ENCODE peak calls at places on chromosomes 16 and 17, in ten cellular contexts. One of them, this sample, is unnamed. For H3K4me1, the result is how much of the 10 kb centered on the place peaks cover.

GRCh38 chr16:18839555-18839954 is 38.2 kb upstream of the ARL6IP1 start:
- DNase-seq in small intestine: no peak
- DNase-seq in upper lobe of right lung: no peak
- DNase-seq in heart left ventricle: no peak
- DNase-seq in cardiac muscle cell: no peak
- DNase-seq in CD8-positive, alpha-beta T cell: no peak
- DNase-seq in aorta: no peak
- DNase-seq in fibroblast of lung: no peak
- DNase-seq in colonic mucosa: peak
- DNase-seq in MM.1S: no peak
- DNase-seq in this sample: no peak

GRCh38 chr17:2947996-2948550 is 115.3 kb downstream of the OR1D5 start:
- DNase-seq in small intestine: no peak
- DNase-seq in upper lobe of right lung: peak
- DNase-seq in heart left ventricle: no peak
- DNase-seq in cardiac muscle cell: no peak
- DNase-seq in CD8-positive, alpha-beta T cell: no peak
- DNase-seq in aorta: peak
- DNase-seq in fibroblast of lung: no peak
- DNase-seq in colonic mucosa: no peak
- DNase-seq in MM.1S: no peak
- DNase-seq in this sample: no peak

GRCh38 chr17:81621494-81622230 is 15.2 kb downstream of the NPLOC4 start:
- DNase-seq in small intestine: no peak
- DNase-seq in upper lobe of right lung: no peak
- DNase-seq in heart left ventricle: peak
- DNase-seq in cardiac muscle cell: no peak
- DNase-seq in CD8-positive, alpha-beta T cell: no peak
- DNase-seq in aorta: no peak
- DNase-seq in fibroblast of lung: no peak
- DNase-seq in colonic mucosa: no peak
- DNase-seq in MM.1S: no peak
- DNase-seq in this sample: no peak

GRCh38 chr17:40664582-40665333 is at the start of gene KRT222:
- DNase-seq in small intestine: peak
- DNase-seq in upper lobe of right lung: no peak
- DNase-seq in heart left ventricle: no peak
- DNase-seq in cardiac muscle cell: peak
- DNase-seq in CD8-positive, alpha-beta T cell: no peak
- DNase-seq in aorta: no peak
- DNase-seq in fibroblast of lung: no peak
- DNase-seq in colonic mucosa: no peak
- DNase-seq in MM.1S: no peak
- DNase-seq in this sample: no peak

GRCh38 chr17:81397314-81398169 is 2.3 kb downstream of the BAHCC1 start:
- DNase-seq in small intestine: peak
- DNase-seq in upper lobe of right lung: no peak
- DNase-seq in heart left ventricle: no peak
- DNase-seq in cardiac muscle cell: peak
- DNase-seq in CD8-positive, alpha-beta T cell: no peak
- DNase-seq in aorta: no peak
- DNase-seq in fibroblast of lung: peak
- DNase-seq in colonic mucosa: peak
- DNase-seq in MM.1S: no peak
- DNase-seq in this sample: no peak

GRCh38 chr17:14793237-14793636 is 471.9 kb downstream of the PMP22 start:
- DNase-seq in small intestine: no peak
- DNase-seq in upper lobe of right lung: no peak
- DNase-seq in heart left ventricle: no peak
- DNase-seq in cardiac muscle cell: no peak
- DNase-seq in CD8-positive, alpha-beta T cell: no peak
- DNase-seq in aorta: no peak
- DNase-seq in fibroblast of lung: peak
- DNase-seq in colonic mucosa: no peak
- DNase-seq in MM.1S: no peak
- DNase-seq in this sample: no peak

GRCh38 chr16:9787717-9788116 is 394.5 kb downstream of the GRIN2A start:
- DNase-seq in small intestine: no peak
- DNase-seq in upper lobe of right lung: no peak
- DNase-seq in heart left ventricle: no peak
- DNase-seq in cardiac muscle cell: no peak
- DNase-seq in CD8-positive, alpha-beta T cell: no peak
- DNase-seq in aorta: no peak
- DNase-seq in fibroblast of lung: peak
- DNase-seq in colonic mucosa: no peak
- DNase-seq in MM.1S: no peak
- DNase-seq in this sample: no peak

GRCh38 chr16:88854306-88855111 is 2.2 kb downstream of the GALNS start:
- DNase-seq in small intestine: no peak
- DNase-seq in upper lobe of right lung: no peak
- DNase-seq in heart left ventricle: no peak
- DNase-seq in cardiac muscle cell: no peak
- DNase-seq in CD8-positive, alpha-beta T cell: peak
- DNase-seq in aorta: peak
- DNase-seq in fibroblast of lung: no peak
- DNase-seq in colonic mucosa: no peak
- DNase-seq in MM.1S: no peak
- DNase-seq in this sample: no peak

DNA sequence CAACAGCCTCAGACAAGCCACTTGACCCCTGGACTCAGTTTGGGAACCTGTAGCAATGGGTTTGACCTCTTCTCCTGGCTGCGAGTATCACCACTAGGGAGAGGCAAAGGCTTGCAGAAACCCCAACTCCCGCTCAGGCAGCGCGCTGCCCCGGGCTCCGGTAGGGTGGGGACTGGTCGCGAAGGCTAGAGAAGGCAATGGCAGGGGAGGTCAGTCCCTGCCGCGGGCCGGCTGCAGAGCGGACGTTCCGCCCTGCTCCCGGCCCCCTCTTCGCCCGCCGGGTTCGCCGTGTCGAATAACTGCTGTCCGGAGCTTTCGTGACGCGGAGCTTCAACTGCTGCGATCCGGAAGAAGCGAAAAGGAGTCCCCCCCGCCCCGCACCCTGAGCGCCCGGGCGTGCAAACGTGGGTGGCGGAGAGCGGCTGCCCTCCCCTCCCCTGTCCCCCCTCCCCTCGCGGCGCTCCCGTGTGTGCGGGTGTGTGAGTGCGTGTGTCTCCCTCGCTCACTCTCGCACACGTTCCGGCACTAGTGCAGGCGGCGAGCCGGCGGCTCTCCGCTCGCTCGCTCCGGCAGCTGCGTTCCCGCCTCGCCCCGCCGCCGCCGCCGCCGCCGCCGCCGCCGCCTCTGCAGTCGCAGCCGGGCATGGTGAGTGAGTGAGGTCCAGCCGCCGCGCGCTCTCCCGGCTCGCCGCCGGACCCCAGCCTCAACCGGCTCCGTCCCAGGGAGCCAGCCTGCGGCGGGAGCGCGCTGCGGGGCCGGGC is 792 bp upstream of the SHISA6 start:
- DNase-seq in small intestine: no peak
- DNase-seq in upper lobe of right lung: no peak
- DNase-seq in heart left ventricle: peak
- DNase-seq in cardiac muscle cell: peak
- DNase-seq in CD8-positive, alpha-beta T cell: no peak
- DNase-seq in aorta: no peak
- DNase-seq in fibroblast of lung: no peak
- DNase-seq in colonic mucosa: peak
- DNase-seq in MM.1S: no peak
- DNase-seq in this sample: no peak
- H3K4me3 ChIP-seq in small intestine: peak
- H3K4me3 ChIP-seq in upper lobe of right lung: peak
- H3K4me3 ChIP-seq in heart left ventricle: peak
- H3K4me3 ChIP-seq in cardiac muscle cell: peak
- H3K4me3 ChIP-seq in CD8-positive, alpha-beta T cell: no peak
- H3K4me3 ChIP-seq in aorta: peak
- H3K4me3 ChIP-seq in fibroblast of lung: no peak
- H3K4me3 ChIP-seq in colonic mucosa: peak
- H3K4me3 ChIP-seq in MM.1S: no peak
- H3K4me3 ChIP-seq in this sample: no peak

GRCh38 chr17:78368348-78368747 is 8.5 kb upstream of the SOCS3 start:
- DNase-seq in small intestine: no peak
- DNase-seq in upper lobe of right lung: peak
- DNase-seq in heart left ventricle: no peak
- DNase-seq in cardiac muscle cell: no peak
- DNase-seq in CD8-positive, alpha-beta T cell: no peak
- DNase-seq in aorta: no peak
- DNase-seq in fibroblast of lung: no peak
- DNase-seq in colonic mucosa: no peak
- DNase-seq in MM.1S: no peak
- DNase-seq in this sample: no peak

GRCh38 chr17:78365561-78366108 is 5.8 kb upstream of the SOCS3 start:
- DNase-seq in small intestine: no peak
- DNase-seq in upper lobe of right lung: no peak
- DNase-seq in heart left ventricle: no peak
- DNase-seq in cardiac muscle cell: peak
- DNase-seq in CD8-positive, alpha-beta T cell: no peak
- DNase-seq in aorta: no peak
- DNase-seq in fibroblast of lung: peak
- DNase-seq in colonic mucosa: peak
- DNase-seq in MM.1S: no peak
- DNase-seq in this sample: no peak

GRCh38 chr17:78364436-78365281 is 4.8 kb upstream of the SOCS3 start:
- DNase-seq in small intestine: no peak
- DNase-seq in upper lobe of right lung: no peak
- DNase-seq in heart left ventricle: no peak
- DNase-seq in cardiac muscle cell: no peak
- DNase-seq in CD8-positive, alpha-beta T cell: no peak
- DNase-seq in aorta: no peak
- DNase-seq in fibroblast of lung: no peak
- DNase-seq in colonic mucosa: no peak
- DNase-seq in MM.1S: no peak
- DNase-seq in this sample: no peak

GRCh38 chr17:78367193-78367592 is 7.3 kb upstream of the SOCS3 start:
- DNase-seq in small intestine: no peak
- DNase-seq in upper lobe of right lung: no peak
- DNase-seq in heart left ventricle: no peak
- DNase-seq in cardiac muscle cell: no peak
- DNase-seq in CD8-positive, alpha-beta T cell: no peak
- DNase-seq in aorta: no peak
- DNase-seq in fibroblast of lung: no peak
- DNase-seq in colonic mucosa: no peak
- DNase-seq in MM.1S: no peak
- DNase-seq in this sample: no peak

GRCh38 chr17:78366109-78366848 is 6.4 kb upstream of the SOCS3 start:
- DNase-seq in small intestine: no peak
- DNase-seq in upper lobe of right lung: peak
- DNase-seq in heart left ventricle: peak
- DNase-seq in cardiac muscle cell: no peak
- DNase-seq in CD8-positive, alpha-beta T cell: no peak
- DNase-seq in aorta: no peak
- DNase-seq in fibroblast of lung: no peak
- DNase-seq in colonic mucosa: no peak
- DNase-seq in MM.1S: no peak
- DNase-seq in this sample: no peak
- H3K4me1 ChIP-seq in small intestine: under half
- H3K4me1 ChIP-seq in upper lobe of right lung: under half
- H3K4me1 ChIP-seq in heart left ventricle: under half
- H3K4me1 ChIP-seq in cardiac muscle cell: under half
- H3K4me1 ChIP-seq in CD8-positive, alpha-beta T cell: under half
- H3K4me1 ChIP-seq in aorta: under half
- H3K4me1 ChIP-seq in fibroblast of lung: under half
- H3K4me1 ChIP-seq in colonic mucosa: under half
- H3K4me1 ChIP-seq in MM.1S: under half
- H3K4me1 ChIP-seq in this sample: under half

GRCh38 chr16:84820305-84820684 is 510 bp downstream of the CRISPLD2 start:
- DNase-seq in small intestine: no peak
- DNase-seq in upper lobe of right lung: no peak
- DNase-seq in heart left ventricle: peak
- DNase-seq in cardiac muscle cell: no peak
- DNase-seq in CD8-positive, alpha-beta T cell: no peak
- DNase-seq in aorta: no peak
- DNase-seq in fibroblast of lung: no peak
- DNase-seq in colonic mucosa: no peak
- DNase-seq in MM.1S: no peak
- DNase-seq in this sample: no peak

GRCh38 chr16:84821728-84822676 is 2.2 kb downstream of the CRISPLD2 start:
- DNase-seq in small intestine: no peak
- DNase-seq in upper lobe of right lung: no peak
- DNase-seq in heart left ventricle: peak
- DNase-seq in cardiac muscle cell: no peak
- DNase-seq in CD8-positive, alpha-beta T cell: no peak
- DNase-seq in aorta: no peak
- DNase-seq in fibroblast of lung: no peak
- DNase-seq in colonic mucosa: no peak
- DNase-seq in MM.1S: no peak
- DNase-seq in this sample: no peak

GRCh38 chr16:84821179-84821578 is 1.4 kb downstream of the CRISPLD2 start:
- DNase-seq in small intestine: no peak
- DNase-seq in upper lobe of right lung: no peak
- DNase-seq in heart left ventricle: no peak
- DNase-seq in cardiac muscle cell: no peak
- DNase-seq in CD8-positive, alpha-beta T cell: no peak
- DNase-seq in aorta: no peak
- DNase-seq in fibroblast of lung: no peak
- DNase-seq in colonic mucosa: no peak
- DNase-seq in MM.1S: no peak
- DNase-seq in this sample: no peak

GRCh38 chr16:84819644-84820304 is at the start of gene CRISPLD2:
- DNase-seq in small intestine: peak
- DNase-seq in upper lobe of right lung: peak
- DNase-seq in heart left ventricle: peak
- DNase-seq in cardiac muscle cell: peak
- DNase-seq in CD8-positive, alpha-beta T cell: peak
- DNase-seq in aorta: peak
- DNase-seq in fibroblast of lung: peak
- DNase-seq in colonic mucosa: peak
- DNase-seq in MM.1S: peak
- DNase-seq in this sample: peak

GRCh38 chr16:84820771-84821170 is 986 bp downstream of the CRISPLD2 start:
- DNase-seq in small intestine: no peak
- DNase-seq in upper lobe of right lung: no peak
- DNase-seq in heart left ventricle: peak
- DNase-seq in cardiac muscle cell: no peak
- DNase-seq in CD8-positive, alpha-beta T cell: no peak
- DNase-seq in aorta: no peak
- DNase-seq in fibroblast of lung: no peak
- DNase-seq in colonic mucosa: no peak
- DNase-seq in MM.1S: no peak
- DNase-seq in this sample: no peak
- H3K4me3 ChIP-seq in small intestine: peak
- H3K4me3 ChIP-seq in upper lobe of right lung: peak
- H3K4me3 ChIP-seq in heart left ventricle: peak
- H3K4me3 ChIP-seq in cardiac muscle cell: no peak
- H3K4me3 ChIP-seq in CD8-positive, alpha-beta T cell: no peak
- H3K4me3 ChIP-seq in aorta: no peak
- H3K4me3 ChIP-seq in fibroblast of lung: peak
- H3K4me3 ChIP-seq in colonic mucosa: peak
- H3K4me3 ChIP-seq in MM.1S: no peak
- H3K4me3 ChIP-seq in this sample: no peak

DNA sequence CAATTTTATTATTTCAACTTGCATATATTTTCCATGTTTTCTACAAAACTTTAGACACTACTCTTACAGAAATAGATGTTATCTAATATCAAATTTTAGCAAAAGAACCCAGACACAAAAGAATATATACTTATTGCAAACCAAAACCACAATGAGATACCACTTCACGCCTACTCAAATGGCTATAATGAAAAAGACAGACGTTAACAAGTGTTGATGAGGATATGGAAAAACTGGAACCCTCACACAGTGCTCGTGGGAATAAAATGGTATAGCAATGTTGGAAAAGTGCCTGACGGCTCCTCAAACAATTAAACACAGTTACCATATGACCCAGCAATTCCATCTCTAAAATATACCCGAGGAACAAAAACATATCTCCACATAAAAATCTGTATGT is 27.1 kb downstream of the USP31 start:
- DNase-seq in small intestine: no peak
- DNase-seq in upper lobe of right lung: no peak
- DNase-seq in heart left ventricle: no peak
- DNase-seq in cardiac muscle cell: no peak
- DNase-seq in CD8-positive, alpha-beta T cell: no peak
- DNase-seq in aorta: no peak
- DNase-seq in fibroblast of lung: no peak
- DNase-seq in colonic mucosa: no peak
- DNase-seq in MM.1S: no peak
- DNase-seq in this sample: no peak
- H3K4me1 ChIP-seq in small intestine: under half
- H3K4me1 ChIP-seq in upper lobe of right lung: under half
- H3K4me1 ChIP-seq in heart left ventricle: under half
- H3K4me1 ChIP-seq in cardiac muscle cell: under half
- H3K4me1 ChIP-seq in CD8-positive, alpha-beta T cell: under half
- H3K4me1 ChIP-seq in aorta: under half
- H3K4me1 ChIP-seq in fibroblast of lung: under half
- H3K4me1 ChIP-seq in colonic mucosa: under half
- H3K4me1 ChIP-seq in MM.1S: under half
- H3K4me1 ChIP-seq in this sample: under half